ENCODE peak calls at places on chromosomes 13 and 19, in eight cellular contexts. One of them, this sample, is unnamed.
A peak's percentile ranks its signal among the peaks of the same experiment; 100 is the strongest.

GRCh38 chr19:9032136-9032626 is 22.0 kb upstream of the MUC16 start:
- DNase-seq in GM23338: no peak
- DNase-seq in aorta: no peak
- DNase-seq in lower lobe of right lung: no peak
- DNase-seq in osteoblast: no peak
- DNase-seq in CD4-positive, CD25-positive, alpha-beta regulatory T cell: no peak
- DNase-seq in ascending aorta: no peak
- DNase-seq in uterus: no peak
- DNase-seq in this sample: no peak

GRCh38 chr19:6861683-6862286 is 25.6 kb upstream of the ADGRE1 start:
- DNase-seq in GM23338: no peak
- DNase-seq in aorta: no peak
- DNase-seq in lower lobe of right lung: no peak
- DNase-seq in osteoblast: no peak
- DNase-seq in CD4-positive, CD25-positive, alpha-beta regulatory T cell: no peak
- DNase-seq in ascending aorta: no peak
- DNase-seq in uterus: no peak
- DNase-seq in this sample: no peak

GRCh38 chr19:46428278-46429141 is at the start of gene PNMA8C:
- DNase-seq in GM23338: peak; percentile 96
- DNase-seq in aorta: peak; percentile 90
- DNase-seq in lower lobe of right lung: peak; percentile 71
- DNase-seq in osteoblast: peak; percentile 90
- DNase-seq in CD4-positive, CD25-positive, alpha-beta regulatory T cell: no peak
- DNase-seq in ascending aorta: no peak
- DNase-seq in uterus: peak; percentile 43
- DNase-seq in this sample: peak; percentile 93

GRCh38 chr19:2949939-2950285 is 5.1 kb upstream of the ZNF77 start:
- DNase-seq in GM23338: peak; percentile 65
- DNase-seq in aorta: no peak
- DNase-seq in lower lobe of right lung: no peak
- DNase-seq in osteoblast: peak; percentile 68
- DNase-seq in CD4-positive, CD25-positive, alpha-beta regulatory T cell: no peak
- DNase-seq in ascending aorta: no peak
- DNase-seq in uterus: peak; percentile 59
- DNase-seq in this sample: no peak

GRCh38 chr19:2974342-2974932 is 2.9 kb upstream of the TLE6 start:
- DNase-seq in GM23338: no peak
- DNase-seq in aorta: peak; percentile 70
- DNase-seq in lower lobe of right lung: peak; percentile 64
- DNase-seq in osteoblast: peak; percentile 14
- DNase-seq in CD4-positive, CD25-positive, alpha-beta regulatory T cell: no peak
- DNase-seq in ascending aorta: no peak
- DNase-seq in uterus: peak; percentile 84
- DNase-seq in this sample: no peak

GRCh38 chr13:78443839-78444238 is 159.5 kb downstream of the POU4F1 start:
- DNase-seq in GM23338: no peak
- DNase-seq in aorta: no peak
- DNase-seq in lower lobe of right lung: no peak
- DNase-seq in osteoblast: no peak
- DNase-seq in CD4-positive, CD25-positive, alpha-beta regulatory T cell: no peak
- DNase-seq in ascending aorta: no peak
- DNase-seq in uterus: no peak
- DNase-seq in this sample: no peak

GRCh38 chr13:35857769-35858168 is 273.4 kb downstream of the DCLK1 start:
- DNase-seq in GM23338: peak; percentile 94
- DNase-seq in aorta: no peak
- DNase-seq in lower lobe of right lung: no peak
- DNase-seq in osteoblast: no peak
- DNase-seq in CD4-positive, CD25-positive, alpha-beta regulatory T cell: no peak
- DNase-seq in ascending aorta: no peak
- DNase-seq in uterus: no peak
- DNase-seq in this sample: no peak

GRCh38 chr13:75225288-75225687 is 256.7 kb downstream of the TBC1D4 start:
- DNase-seq in GM23338: no peak
- DNase-seq in aorta: no peak
- DNase-seq in lower lobe of right lung: no peak
- DNase-seq in osteoblast: no peak
- DNase-seq in CD4-positive, CD25-positive, alpha-beta regulatory T cell: no peak
- DNase-seq in ascending aorta: no peak
- DNase-seq in uterus: no peak
- DNase-seq in this sample: no peak

GRCh38 chr19:55406869-55407624 is 541 bp downstream of the UBE2S start:
- DNase-seq in GM23338: no peak
- DNase-seq in aorta: peak; percentile 60
- DNase-seq in lower lobe of right lung: no peak
- DNase-seq in osteoblast: peak; percentile 92
- DNase-seq in CD4-positive, CD25-positive, alpha-beta regulatory T cell: peak; percentile 28
- DNase-seq in ascending aorta: no peak
- DNase-seq in uterus: peak; percentile 40
- DNase-seq in this sample: no peak

GRCh38 chr13:112702983-112703379 is 13.1 kb downstream of the ATP11A start:
- DNase-seq in GM23338: no peak
- DNase-seq in aorta: no peak
- DNase-seq in lower lobe of right lung: no peak
- DNase-seq in osteoblast: peak; percentile 56
- DNase-seq in CD4-positive, CD25-positive, alpha-beta regulatory T cell: no peak
- DNase-seq in ascending aorta: no peak
- DNase-seq in uterus: no peak
- DNase-seq in this sample: peak; percentile 10

GRCh38 chr19:56350416-56351045 is 35.9 kb upstream of the ZSCAN5A start:
- DNase-seq in GM23338: peak; percentile 84
- DNase-seq in aorta: peak; percentile 47
- DNase-seq in lower lobe of right lung: no peak
- DNase-seq in osteoblast: peak; percentile 62
- DNase-seq in CD4-positive, CD25-positive, alpha-beta regulatory T cell: peak; percentile 25
- DNase-seq in ascending aorta: no peak
- DNase-seq in uterus: peak; percentile 57
- DNase-seq in this sample: no peak

GRCh38 chr19:38670921-38671398 is 23.5 kb downstream of the ACTN4 start:
- DNase-seq in GM23338: no peak
- DNase-seq in aorta: peak; percentile 34
- DNase-seq in lower lobe of right lung: no peak
- DNase-seq in osteoblast: no peak
- DNase-seq in CD4-positive, CD25-positive, alpha-beta regulatory T cell: no peak
- DNase-seq in ascending aorta: no peak
- DNase-seq in uterus: no peak
- DNase-seq in this sample: no peak

GRCh38 chr13:57264965-57265364 is 98.0 kb downstream of the PRR20E start:
- DNase-seq in GM23338: no peak
- DNase-seq in aorta: no peak
- DNase-seq in lower lobe of right lung: no peak
- DNase-seq in osteoblast: peak; percentile 14
- DNase-seq in CD4-positive, CD25-positive, alpha-beta regulatory T cell: no peak
- DNase-seq in ascending aorta: no peak
- DNase-seq in uterus: no peak
- DNase-seq in this sample: no peak

GRCh38 chr13:51359352-51359751 is 19.9 kb downstream of the SERPINE3 start:
- DNase-seq in GM23338: no peak
- DNase-seq in aorta: no peak
- DNase-seq in lower lobe of right lung: no peak
- DNase-seq in osteoblast: no peak
- DNase-seq in CD4-positive, CD25-positive, alpha-beta regulatory T cell: no peak
- DNase-seq in ascending aorta: no peak
- DNase-seq in uterus: no peak
- DNase-seq in this sample: no peak

GRCh38 chr19:38173324-38174041 is 50.5 kb downstream of the DPF1 start:
- DNase-seq in GM23338: no peak
- DNase-seq in aorta: peak; percentile 89
- DNase-seq in lower lobe of right lung: no peak
- DNase-seq in osteoblast: peak; percentile 93
- DNase-seq in CD4-positive, CD25-positive, alpha-beta regulatory T cell: no peak
- DNase-seq in ascending aorta: peak; percentile 82
- DNase-seq in uterus: no peak
- DNase-seq in this sample: peak; percentile 93

GRCh38 chr13:26021516-26021915 is 30.3 kb downstream of the SHISA2 start:
- DNase-seq in GM23338: no peak
- DNase-seq in aorta: no peak
- DNase-seq in lower lobe of right lung: no peak
- DNase-seq in osteoblast: no peak
- DNase-seq in CD4-positive, CD25-positive, alpha-beta regulatory T cell: no peak
- DNase-seq in ascending aorta: no peak
- DNase-seq in uterus: no peak
- DNase-seq in this sample: no peak

GRCh38 chr13:40494932-40495619 is 171.4 kb downstream of the FOXO1 start:
- DNase-seq in GM23338: no peak
- DNase-seq in aorta: no peak
- DNase-seq in lower lobe of right lung: no peak
- DNase-seq in osteoblast: peak; percentile 83
- DNase-seq in CD4-positive, CD25-positive, alpha-beta regulatory T cell: no peak
- DNase-seq in ascending aorta: no peak
- DNase-seq in uterus: no peak
- DNase-seq in this sample: no peak
- H3K27ac ChIP-seq in GM23338: no peak overlapping the region
- H3K27ac ChIP-seq in aorta: no peak overlapping the region
- H3K27ac ChIP-seq in lower lobe of right lung: no peak overlapping the region
- H3K27ac ChIP-seq in osteoblast: no peak overlapping the region
- H3K27ac ChIP-seq in CD4-positive, CD25-positive, alpha-beta regulatory T cell: peak overlapping the region; percentile 72
- H3K27ac ChIP-seq in ascending aorta: no peak overlapping the region
- H3K27ac ChIP-seq in uterus: no peak overlapping the region
- H3K27ac ChIP-seq in this sample: no peak overlapping the region

GRCh38 chr19:460877-461609 is at the start of gene SHC2:
- DNase-seq in GM23338: peak; percentile 52
- DNase-seq in aorta: no peak
- DNase-seq in lower lobe of right lung: no peak
- DNase-seq in osteoblast: no peak
- DNase-seq in CD4-positive, CD25-positive, alpha-beta regulatory T cell: no peak
- DNase-seq in ascending aorta: no peak
- DNase-seq in uterus: peak; percentile 41
- DNase-seq in this sample: peak; percentile 68

GRCh38 chr19:464146-464545 is 3.3 kb upstream of the SHC2 start:
- DNase-seq in GM23338: no peak
- DNase-seq in aorta: no peak
- DNase-seq in lower lobe of right lung: no peak
- DNase-seq in osteoblast: no peak
- DNase-seq in CD4-positive, CD25-positive, alpha-beta regulatory T cell: no peak
- DNase-seq in ascending aorta: no peak
- DNase-seq in uterus: no peak
- DNase-seq in this sample: no peak

GRCh38 chr19:463483-464130 is 2.8 kb upstream of the SHC2 start:
- DNase-seq in GM23338: no peak
- DNase-seq in aorta: no peak
- DNase-seq in lower lobe of right lung: no peak
- DNase-seq in osteoblast: no peak
- DNase-seq in CD4-positive, CD25-positive, alpha-beta regulatory T cell: no peak
- DNase-seq in ascending aorta: no peak
- DNase-seq in uterus: no peak
- DNase-seq in this sample: no peak

GRCh38 chr19:459724-460511 is 915 bp downstream of the SHC2 start:
- DNase-seq in GM23338: peak; percentile 60
- DNase-seq in aorta: no peak
- DNase-seq in lower lobe of right lung: no peak
- DNase-seq in osteoblast: peak; percentile 97
- DNase-seq in CD4-positive, CD25-positive, alpha-beta regulatory T cell: no peak
- DNase-seq in ascending aorta: no peak
- DNase-seq in uterus: peak; percentile 58
- DNase-seq in this sample: peak; percentile 52

DNA sequence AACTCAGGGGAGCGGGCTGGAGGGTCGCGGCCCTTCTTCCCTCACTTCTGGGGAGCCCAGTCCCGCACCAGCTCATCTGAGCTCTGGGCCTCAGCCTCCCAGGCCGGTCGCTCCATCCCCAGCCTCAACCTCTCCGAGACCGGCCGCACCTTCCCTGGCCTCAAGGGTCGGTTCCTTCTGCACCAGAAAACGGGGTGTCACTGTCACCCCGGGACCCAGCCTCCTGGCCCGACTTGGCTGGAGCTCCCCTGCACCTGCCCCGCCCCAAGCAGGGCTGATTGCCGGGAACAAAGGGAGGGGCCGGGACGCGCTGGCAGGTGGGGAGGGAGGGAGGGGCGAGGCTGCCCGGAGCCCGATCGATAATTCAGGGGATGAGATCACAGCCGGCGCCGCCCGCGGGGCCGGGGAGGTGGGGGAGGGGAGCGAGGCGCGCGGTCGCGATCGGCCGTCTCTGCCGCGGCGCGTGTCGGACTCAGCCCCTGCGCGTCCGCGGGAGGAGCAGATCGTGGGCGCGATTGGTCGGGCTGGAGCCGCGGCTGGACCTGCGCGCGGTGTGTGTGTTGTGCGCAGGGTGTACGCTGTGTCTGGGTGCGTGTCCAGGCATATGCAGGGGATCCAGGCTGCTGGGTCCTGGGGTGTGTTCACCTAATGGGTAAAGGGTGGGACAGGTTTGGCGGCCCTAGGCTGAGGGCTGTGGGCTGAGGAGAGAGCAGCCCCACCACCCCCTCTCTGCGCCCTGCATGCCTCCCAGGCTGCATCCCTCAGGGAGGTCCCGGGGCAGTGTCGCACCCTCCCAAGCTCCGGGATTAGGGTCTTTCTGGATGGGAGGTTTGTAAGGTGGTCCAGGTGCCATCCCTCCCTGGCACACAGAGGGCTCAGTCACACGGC is 1.1 kb upstream of the SHC2 start:
- DNase-seq in GM23338: peak; percentile 77
- DNase-seq in aorta: no peak
- DNase-seq in lower lobe of right lung: no peak
- DNase-seq in osteoblast: no peak
- DNase-seq in CD4-positive, CD25-positive, alpha-beta regulatory T cell: no peak
- DNase-seq in ascending aorta: no peak
- DNase-seq in uterus: peak; percentile 29
- DNase-seq in this sample: peak; percentile 43
- H3K4me3 ChIP-seq in GM23338: peak overlapping the region; percentile 60
- H3K4me3 ChIP-seq in aorta: no peak overlapping the region
- H3K4me3 ChIP-seq in lower lobe of right lung: peak overlapping the region; percentile 51
- H3K4me3 ChIP-seq in osteoblast: no peak overlapping the region
- H3K4me3 ChIP-seq in CD4-positive, CD25-positive, alpha-beta regulatory T cell: no peak overlapping the region
- H3K4me3 ChIP-seq in ascending aorta: peak overlapping the region; percentile 53
- H3K4me3 ChIP-seq in uterus: peak overlapping the region; percentile 24
- H3K4me3 ChIP-seq in this sample: peak overlapping the region; percentile 38

GRCh38 chr19:51641648-51642047 is 5.0 kb downstream of the SIGLEC14 start:
- DNase-seq in GM23338: no peak
- DNase-seq in aorta: no peak
- DNase-seq in lower lobe of right lung: no peak
- DNase-seq in osteoblast: no peak
- DNase-seq in CD4-positive, CD25-positive, alpha-beta regulatory T cell: no peak
- DNase-seq in ascending aorta: no peak
- DNase-seq in uterus: no peak
- DNase-seq in this sample: no peak
- H3K27me3 ChIP-seq in GM23338: no peaks in the 10 kb centered on the region
- H3K27me3 ChIP-seq in aorta: no peaks in the 10 kb centered on the region
- H3K27me3 ChIP-seq in lower lobe of right lung: no peaks in the 10 kb centered on the region
- H3K27me3 ChIP-seq in osteoblast: no peaks in the 10 kb centered on the region
- H3K27me3 ChIP-seq in CD4-positive, CD25-positive, alpha-beta regulatory T cell: peaks cover 7% of the 10 kb centered on the region
- H3K27me3 ChIP-seq in ascending aorta: no peaks in the 10 kb centered on the region
- H3K27me3 ChIP-seq in uterus: no peaks in the 10 kb centered on the region
- H3K27me3 ChIP-seq in this sample: peaks cover 3% of the 10 kb centered on the region

DNA sequence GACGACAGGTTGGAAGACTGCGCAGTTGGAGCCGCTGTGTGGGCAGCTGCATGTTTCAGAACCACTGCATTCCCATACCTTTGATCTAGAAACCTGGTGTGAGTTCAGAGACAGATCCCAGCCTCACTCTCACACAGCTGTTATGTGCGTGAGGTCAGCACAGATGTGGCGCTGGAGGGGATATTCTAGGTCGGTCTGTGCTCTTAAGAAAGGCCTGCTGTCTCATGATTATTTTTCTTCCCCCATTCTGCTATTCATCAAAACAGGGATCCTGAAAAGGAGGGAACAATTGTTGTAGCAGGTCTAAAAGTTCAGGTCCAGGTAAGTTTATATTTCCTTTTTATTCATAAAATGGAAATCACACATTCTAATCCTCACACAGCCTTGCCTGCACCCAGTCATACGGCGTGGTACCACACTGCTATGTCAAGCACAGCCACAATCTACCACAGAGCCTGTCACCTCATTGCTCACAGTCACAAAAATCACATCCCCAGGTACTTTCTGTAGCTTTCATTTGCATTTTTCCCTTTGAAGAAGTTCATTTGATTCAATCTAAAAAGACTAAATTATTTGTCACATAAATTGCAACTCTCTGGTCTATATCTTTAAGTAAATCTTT is 846 bp downstream of the ZNF546 start:
- DNase-seq in GM23338: no peak
- DNase-seq in aorta: no peak
- DNase-seq in lower lobe of right lung: no peak
- DNase-seq in osteoblast: no peak
- DNase-seq in CD4-positive, CD25-positive, alpha-beta regulatory T cell: no peak
- DNase-seq in ascending aorta: no peak
- DNase-seq in uterus: no peak
- DNase-seq in this sample: no peak
- H3K27ac ChIP-seq in GM23338: no peak overlapping the region
- H3K27ac ChIP-seq in aorta: peak overlapping the region; percentile 26
- H3K27ac ChIP-seq in lower lobe of right lung: peak overlapping the region; percentile 88
- H3K27ac ChIP-seq in osteoblast: peak overlapping the region; percentile 97
- H3K27ac ChIP-seq in CD4-positive, CD25-positive, alpha-beta regulatory T cell: peak overlapping the region; percentile 87
- H3K27ac ChIP-seq in ascending aorta: peak overlapping the region; percentile 92
- H3K27ac ChIP-seq in uterus: peak overlapping the region; percentile 88
- H3K27ac ChIP-seq in this sample: peak overlapping the region; percentile 86

This sample was measured in dorsolateral prefrontal cortex.